ENCODE peak calls at places on chromosomes 6 and 20, in six cellular contexts. H is progenitor cell of endocrine pancreas, E is NCI-H146, T is psoas muscle, C is GF-D8, P is ovary. L is an unnamed sample.

GRCh38 chr6:98880486-98880885 is 46.1 kb downstream of the POU3F2 start:
- DNase-seq in P (no peak), E (no peak), C (no peak), T (no peak), H (no peak), L (no peak)

GRCh38 chr20:957544-957943 is 41.4 kb upstream of the ANGPT4 start:
- DNase-seq in H (no peak), T (no peak), P (no peak), C (no peak), E (no peak), L (no peak)

GRCh38 chr20:51697119-51697826 is 70.9 kb downstream of the ATP9A start:
- DNase-seq in H (no peak), C (peak; percentile 38), T (no peak), E (no peak), P (no peak), L (no peak)

GRCh38 chr6:138161434-138162103 is at the start of gene ARFGEF3:
- DNase-seq in H (peak; percentile 68), T (peak; percentile 65), C (no peak), P (peak; percentile 40), E (peak; percentile 93), L (peak; percentile 88)

GRCh38 chr20:41079066-41079465 is 50.4 kb downstream of the TOP1 start:
- DNase-seq in T (no peak), P (no peak), H (no peak), E (no peak), C (no peak), L (no peak)

GRCh38 chr6:166257911-166258318 is 50.3 kb downstream of the PRR18 start:
- DNase-seq in P (no peak), E (no peak), T (no peak), C (no peak), H (no peak), L (no peak)

GRCh38 chr6:158819213-158819976 is at the start of gene EZR:
- DNase-seq in E (peak; percentile 95), P (peak; percentile 89), H (peak; percentile 64), T (peak; percentile 72), C (peak; percentile 6), L (peak; percentile 75)

GRCh38 chr20:49768204-49769124 is 44.2 kb upstream of the SLC9A8 start:
- DNase-seq in C (peak; percentile 94), H (no peak), E (peak; percentile 60), T (peak; percentile 72), P (peak; percentile 55), L (peak; percentile 17)

GRCh38 chr6:39804666-39805065 is 12.5 kb downstream of the DAAM2 start:
- DNase-seq in C (no peak), H (no peak), E (no peak), T (no peak), P (no peak), L (no peak)

GRCh38 chr20:54023406-54023805 is 47.0 kb downstream of the BCAS1 start:
- DNase-seq in P (no peak), E (no peak), H (no peak), C (no peak), T (no peak), L (no peak)

GRCh38 chr6:46652603-46653438 is at the start of the genes CYP39A1 and SLC25A27:
- DNase-seq in E (peak; percentile 76), H (peak; percentile 87), P (peak; percentile 96), T (peak; percentile 92), C (no peak), L (peak; percentile 96)

GRCh38 chr6:151674578-151674977 is 132.9 kb upstream of the ESR1 start:
- DNase-seq in E (no peak), P (no peak), C (no peak), T (no peak), H (no peak), L (no peak)

GRCh38 chr20:60403105-60403741 is 445.0 kb downstream of the CDH26 start:
- DNase-seq in E (no peak), P (no peak), T (no peak), H (no peak), C (no peak), L (no peak)

GRCh38 chr6:74410630-74411029 is 714.6 kb downstream of the CD109 start:
- DNase-seq in P (no peak), H (no peak), E (no peak), C (no peak), T (no peak), L (no peak)

GRCh38 chr20:14922503-14923267 is 585.3 kb upstream of the FLRT3 start:
- DNase-seq in H (no peak), E (no peak), T (no peak), P (no peak), C (no peak), L (no peak)

GRCh38 chr6:47836639-47837038 is 54.8 kb downstream of the OPN5 start:
- DNase-seq in H (no peak), T (no peak), C (no peak), E (no peak), P (no peak), L (no peak)

GRCh38 chr6:82142524-82142923 is 105.0 kb downstream of the IBTK start:
- DNase-seq in T (no peak), C (no peak), E (no peak), H (no peak), P (no peak), L (no peak)

GRCh38 chr6:45416700-45417099 is 39.0 kb upstream of the SUPT3H start:
- DNase-seq in P (no peak), E (no peak), C (no peak), T (no peak), H (no peak), L (no peak)

GRCh38 chr6:131387706-131388455 is 185.1 kb upstream of the ARG1 start:
- DNase-seq in T (no peak), H (no peak), E (peak; percentile 50), P (no peak), C (no peak), L (no peak)

GRCh38 chr6:44486002-44486421 is 98.5 kb downstream of the CDC5L start:
- DNase-seq in P (no peak), E (no peak), H (no peak), T (no peak), C (no peak), L (no peak)

GRCh38 chr6:105799051-105799450 is 287.1 kb upstream of the PRDM1 start:
- DNase-seq in E (no peak), H (no peak), T (no peak), C (peak; percentile 27), P (peak; percentile 45), L (no peak)

GRCh38 chr6:139981810-139982550 is 607.5 kb upstream of the CITED2 start:
- DNase-seq in E (peak; percentile 87), T (no peak), H (no peak), C (no peak), P (no peak), L (peak; percentile 38)